ENCODE peak calls at places on chromosome 15, in eight cellular contexts. T, N, L, K, J, S, Y and U are unnamed samples.

GRCh38 chr15:76057332-76058000 is 2.3 kb upstream of the TMEM266 start:
- DNase-seq in T (peak), N (no peak), L (peak), K (peak), J (peak), S (peak), Y (no peak), U (no peak)

GRCh38 chr15:95371664-95372063 is 958.8 kb upstream of the NR2F2 start:
- DNase-seq in T (peak), N (no peak), L (no peak), K (peak), J (peak), S (no peak), Y (no peak), U (no peak)

GRCh38 chr15:87628311-87628710 is 628.2 kb downstream of the NTRK3 start:
- DNase-seq in T (no peak), N (no peak), L (no peak), K (no peak), J (no peak), S (no peak), Y (no peak), U (no peak)

GRCh38 chr15:29747837-29748417 is 74.3 kb downstream of the TJP1 start:
- DNase-seq in T (peak), N (no peak), L (no peak), K (no peak), J (peak), S (no peak), Y (no peak), U (no peak)

GRCh38 chr15:56034514-56034913 is 41.1 kb upstream of the NEDD4 start:
- DNase-seq in T (no peak), N (no peak), L (no peak), K (no peak), J (no peak), S (no peak), Y (no peak), U (no peak)

GRCh38 chr15:68409736-68410370 is 22.1 kb downstream of the ITGA11 start:
- DNase-seq in T (no peak), N (no peak), L (no peak), K (no peak), J (no peak), S (no peak), Y (no peak), U (peak)

GRCh38 chr15:72835289-72835890 is 51.8 kb upstream of the ADPGK start:
- DNase-seq in T (peak), N (no peak), L (no peak), K (no peak), J (no peak), S (no peak), Y (no peak), U (no peak)

GRCh38 chr15:36558921-36559320 is 20.5 kb upstream of the CDIN1 start:
- DNase-seq in T (no peak), N (no peak), L (no peak), K (no peak), J (no peak), S (no peak), Y (no peak), U (no peak)

GRCh38 chr15:81043568-81044301 is 43.0 kb downstream of the TLNRD1 start:
- DNase-seq in T (no peak), N (no peak), L (no peak), K (no peak), J (no peak), S (no peak), Y (no peak), U (no peak)

GRCh38 chr15:78259232-78259631 is 5.1 kb upstream of the DNAJA4 start:
- DNase-seq in T (no peak), N (no peak), L (no peak), K (no peak), J (no peak), S (no peak), Y (no peak), U (no peak)

GRCh38 chr15:47300596-47300995 is 416.7 kb upstream of the SEMA6D start:
- DNase-seq in T (no peak), N (no peak), L (no peak), K (no peak), J (no peak), S (no peak), Y (no peak), U (no peak)

GRCh38 chr15:82624008-82624407 is 23.2 kb downstream of the CPEB1 start:
- DNase-seq in T (no peak), N (peak), L (no peak), K (no peak), J (peak), S (no peak), Y (no peak), U (no peak)

GRCh38 chr15:59570364-59570763 is 41.2 kb upstream of the GCNT3 start:
- DNase-seq in T (peak), N (no peak), L (no peak), K (no peak), J (peak), S (no peak), Y (no peak), U (no peak)

GRCh38 chr15:29812384-29812694 is 9.9 kb downstream of the TJP1 start:
- DNase-seq in T (peak), N (no peak), L (no peak), K (peak), J (peak), S (no peak), Y (no peak), U (no peak)

GRCh38 chr15:89685995-89686394 is 4.6 kb downstream of the PEX11A start:
- DNase-seq in T (peak), N (no peak), L (no peak), K (no peak), J (no peak), S (no peak), Y (no peak), U (no peak)

GRCh38 chr15:100808691-100809090 is 70.9 kb upstream of the ALDH1A3 start:
- DNase-seq in T (no peak), N (no peak), L (no peak), K (no peak), J (no peak), S (no peak), Y (no peak), U (no peak)

GRCh38 chr15:82832601-82833209 is 23.3 kb downstream of the WHAMM start:
- DNase-seq in T (peak), N (peak), L (no peak), K (peak), J (peak), S (peak), Y (no peak), U (no peak)

GRCh38 chr15:47505712-47506542 is 211.4 kb upstream of the SEMA6D start:
- DNase-seq in T (no peak), N (peak), L (no peak), K (peak), J (peak), S (peak), Y (no peak), U (no peak)

GRCh38 chr15:77179541-77179998 is 108.7 kb upstream of the TSPAN3 start:
- DNase-seq in T (no peak), N (no peak), L (no peak), K (no peak), J (no peak), S (no peak), Y (peak), U (no peak)

GRCh38 chr15:51223771-51224229 is 114.6 kb downstream of the CYP19A1 start:
- DNase-seq in T (peak), N (peak), L (no peak), K (peak), J (peak), S (peak), Y (no peak), U (no peak)

GRCh38 chr15:78389356-78389755 is 48.7 kb upstream of the IREB2 start:
- DNase-seq in T (no peak), N (no peak), L (no peak), K (no peak), J (peak), S (peak), Y (no peak), U (no peak)

GRCh38 chr15:37019479-37020433 is 80.6 kb downstream of the MEIS2 start:
- DNase-seq in T (no peak), N (no peak), L (no peak), K (peak), J (no peak), S (no peak), Y (no peak), U (no peak)

GRCh38 chr15:42191610-42192346 is 16.3 kb downstream of the VPS39 start:
- DNase-seq in T (no peak), N (no peak), L (no peak), K (no peak), J (no peak), S (no peak), Y (no peak), U (no peak)

GRCh38 chr15:41492597-41493204 is 973 bp upstream of the ITPKA start:
- DNase-seq in T (no peak), N (no peak), L (no peak), K (no peak), J (no peak), S (no peak), Y (no peak), U (no peak)

GRCh38 chr15:25169318-25169717 is 214.5 kb downstream of the SNRPN start:
- DNase-seq in T (no peak), N (no peak), L (peak), K (no peak), J (no peak), S (no peak), Y (no peak), U (peak)

GRCh38 chr15:62035256-62035908 is 24.9 kb downstream of the VPS13C start:
- DNase-seq in T (no peak), N (peak), L (no peak), K (peak), J (peak), S (peak), Y (no peak), U (no peak)

GRCh38 chr15:67199391-67199790 is 55.1 kb downstream of the AAGAB start:
- DNase-seq in T (no peak), N (peak), L (no peak), K (no peak), J (no peak), S (no peak), Y (no peak), U (no peak)

GRCh38 chr15:100224206-100225185 is 117.3 kb downstream of the ADAMTS17 start:
- DNase-seq in T (no peak), N (no peak), L (no peak), K (no peak), J (no peak), S (no peak), Y (no peak), U (no peak)

GRCh38 chr15:99433026-99433756 is 132.6 kb upstream of the MEF2A start:
- DNase-seq in T (no peak), N (no peak), L (no peak), K (no peak), J (no peak), S (no peak), Y (no peak), U (no peak)

GRCh38 chr15:42203891-42204290 is 4.2 kb downstream of the VPS39 start:
- DNase-seq in T (no peak), N (no peak), L (no peak), K (no peak), J (no peak), S (peak), Y (no peak), U (no peak)

GRCh38 chr15:81323559-81323943 is 390 bp downstream of the STARD5 start:
- DNase-seq in T (no peak), N (no peak), L (no peak), K (no peak), J (no peak), S (no peak), Y (no peak), U (no peak)

GRCh38 chr15:50627351-50628055 is 59.1 kb downstream of the TRPM7 start:
- DNase-seq in T (no peak), N (no peak), L (no peak), K (no peak), J (peak), S (peak), Y (no peak), U (no peak)

GRCh38 chr15:88708256-88709054 is 69.6 kb downstream of the ISG20 start:
- DNase-seq in T (no peak), N (no peak), L (no peak), K (peak), J (peak), S (no peak), Y (no peak), U (no peak)

GRCh38 chr15:92506506-92506905 is 112.8 kb downstream of the ST8SIA2 start:
- DNase-seq in T (no peak), N (no peak), L (no peak), K (no peak), J (no peak), S (no peak), Y (no peak), U (no peak)

GRCh38 chr15:76058714-76059319 is 968 bp upstream of the TMEM266 start:
- DNase-seq in T (peak), N (no peak), L (peak), K (no peak), J (peak), S (no peak), Y (no peak), U (no peak)

GRCh38 chr15:35771878-35772442 is 226.0 kb upstream of the DPH6 start:
- DNase-seq in T (no peak), N (no peak), L (no peak), K (no peak), J (no peak), S (no peak), Y (no peak), U (no peak)

GRCh38 chr15:59138243-59138642 is 33.3 kb downstream of the CCNB2 start:
- DNase-seq in T (peak), N (no peak), L (peak), K (peak), J (peak), S (no peak), Y (peak), U (no peak)

GRCh38 chr15:70066422-70066821 is 31.3 kb downstream of the TLE3 start:
- DNase-seq in T (no peak), N (no peak), L (no peak), K (no peak), J (peak), S (no peak), Y (no peak), U (no peak)

GRCh38 chr15:57635300-57635944 is 43.7 kb downstream of the MYZAP start:
- DNase-seq in T (no peak), N (no peak), L (no peak), K (no peak), J (peak), S (no peak), Y (no peak), U (no peak)
- TF ChIP-seq CTCF in T (no peak), N (no peak), L (no peak), K (peak), J (no peak), S (peak), Y (no peak), U (no peak)

GRCh38 chr15:79769933-79770332 is 126.9 kb downstream of the MTHFS start:
- DNase-seq in T (no peak), N (no peak), L (no peak), K (no peak), J (no peak), S (no peak), Y (no peak), U (no peak)

DNA sequence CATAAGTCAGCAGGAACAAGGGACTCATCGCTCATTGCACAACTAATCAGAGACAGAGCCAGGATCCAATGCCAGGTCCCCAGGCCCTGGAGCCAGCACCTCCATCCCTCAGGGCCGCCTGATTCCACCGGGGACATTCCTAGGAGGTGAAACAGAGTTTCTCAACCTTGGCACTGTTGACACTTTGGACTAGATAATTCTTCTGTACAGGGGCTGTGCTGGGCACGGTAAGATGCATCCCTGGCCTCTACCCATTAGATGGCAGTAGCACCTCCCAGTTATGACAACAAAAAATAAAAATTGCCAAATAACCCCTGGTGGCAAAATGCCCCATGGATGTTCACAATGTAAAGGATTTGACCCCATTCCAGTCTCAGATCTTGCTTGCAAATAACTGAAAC is 127.7 kb downstream of the MTHFS start:
- DNase-seq in T (peak), N (no peak), L (no peak), K (peak), J (no peak), S (no peak), Y (no peak), U (no peak)
- TF ChIP-seq CTCF in T (peak), N (no peak), L (no peak), K (peak), J (peak), S (peak), Y (no peak), U (peak)

DNA sequence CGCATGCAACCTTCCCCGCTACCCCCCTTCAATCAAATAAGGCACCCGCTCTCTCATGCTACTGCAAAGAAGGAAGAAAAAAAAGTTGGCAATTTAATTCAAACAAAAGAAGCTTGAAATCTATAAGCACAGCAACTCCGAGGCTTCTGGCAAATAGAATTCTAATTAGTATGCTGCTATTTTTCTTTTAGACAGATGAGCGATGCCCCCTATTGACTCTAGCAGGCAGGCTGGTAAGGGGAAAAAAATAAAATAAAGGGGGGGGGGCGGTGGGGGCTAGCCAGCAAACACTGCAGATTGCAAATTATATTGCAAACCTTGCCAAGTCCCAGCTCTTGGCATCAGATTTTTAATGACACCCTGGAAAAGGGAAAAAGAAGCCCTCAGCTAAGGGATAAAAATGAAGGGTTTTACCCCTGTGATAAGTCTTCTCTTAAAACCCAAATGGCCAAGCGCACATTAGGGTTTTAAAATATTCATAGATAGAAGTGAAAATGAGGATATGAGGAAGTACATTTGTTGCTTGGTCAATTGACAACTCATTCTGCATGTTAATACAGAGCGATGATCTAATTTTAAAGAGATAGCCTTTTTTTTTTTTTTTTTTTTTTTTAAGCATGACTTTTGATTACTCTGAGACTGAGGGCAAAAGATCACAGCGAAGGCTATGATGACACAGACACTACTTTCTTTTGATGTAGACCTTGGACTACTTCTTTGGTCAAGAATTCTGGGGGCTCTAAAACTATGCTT is 255.3 kb downstream of the NR2F2 start:
- DNase-seq in T (no peak), N (no peak), L (no peak), K (no peak), J (peak), S (no peak), Y (no peak), U (no peak)
- TF ChIP-seq CTCF in T (no peak), N (no peak), L (no peak), K (peak), J (peak), S (peak), Y (no peak), U (no peak)

DNA sequence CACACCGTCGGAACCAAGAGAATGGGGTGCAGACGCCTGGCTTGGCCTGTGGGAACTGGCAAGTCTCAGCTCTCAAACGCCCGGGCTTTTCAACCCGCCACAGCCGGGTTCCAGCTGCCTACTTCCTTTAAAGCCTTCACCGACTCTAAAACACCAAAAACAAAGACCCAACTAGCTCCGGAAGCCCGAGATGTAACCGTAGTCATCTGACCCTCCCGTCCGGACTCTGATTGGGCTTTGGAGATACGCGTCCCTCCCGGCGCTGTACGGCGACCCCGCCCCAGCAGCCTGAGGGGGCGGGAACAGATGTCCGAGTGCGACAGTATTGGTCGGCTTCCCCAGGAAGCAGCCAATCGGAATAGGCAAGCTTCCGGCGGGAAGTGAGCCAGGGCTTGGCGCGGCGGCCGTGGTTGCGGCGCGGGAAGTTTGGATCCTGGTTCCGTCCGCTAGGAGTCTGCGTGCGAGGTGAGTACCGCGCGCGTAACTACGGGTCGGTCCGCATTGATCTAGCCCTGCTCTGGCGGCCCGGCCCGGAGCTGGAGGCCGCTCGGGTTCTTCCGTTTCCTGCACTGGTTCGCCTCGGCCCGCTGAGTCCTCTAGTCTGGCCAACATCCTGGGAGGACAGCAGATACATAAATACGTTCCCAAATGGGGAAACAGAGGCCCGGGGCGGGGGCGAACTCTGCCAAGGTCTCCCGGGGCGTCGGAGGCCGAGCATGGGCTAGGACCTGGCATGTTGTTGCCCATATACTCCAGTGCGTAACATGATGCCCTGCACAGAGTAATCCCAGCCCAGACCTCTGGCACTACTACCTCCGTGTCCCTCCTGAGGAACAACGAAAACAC is at the start of gene BLM:
- DNase-seq in T (peak), N (peak), L (peak), K (peak), J (peak), S (peak), Y (peak), U (peak)
- TF ChIP-seq CTCF in T (no peak), N (peak), L (peak), K (peak), J (peak), S (peak), Y (no peak), U (peak)

GRCh38 chr15:23497710-23498111 is 50.7 kb upstream of the GOLGA6L2 start:
- DNase-seq in T (peak), N (no peak), L (peak), K (peak), J (peak), S (no peak), Y (no peak), U (no peak)
- TF ChIP-seq CTCF in T (peak), N (no peak), L (peak), K (peak), J (peak), S (peak), Y (no peak), U (peak)

DNA sequence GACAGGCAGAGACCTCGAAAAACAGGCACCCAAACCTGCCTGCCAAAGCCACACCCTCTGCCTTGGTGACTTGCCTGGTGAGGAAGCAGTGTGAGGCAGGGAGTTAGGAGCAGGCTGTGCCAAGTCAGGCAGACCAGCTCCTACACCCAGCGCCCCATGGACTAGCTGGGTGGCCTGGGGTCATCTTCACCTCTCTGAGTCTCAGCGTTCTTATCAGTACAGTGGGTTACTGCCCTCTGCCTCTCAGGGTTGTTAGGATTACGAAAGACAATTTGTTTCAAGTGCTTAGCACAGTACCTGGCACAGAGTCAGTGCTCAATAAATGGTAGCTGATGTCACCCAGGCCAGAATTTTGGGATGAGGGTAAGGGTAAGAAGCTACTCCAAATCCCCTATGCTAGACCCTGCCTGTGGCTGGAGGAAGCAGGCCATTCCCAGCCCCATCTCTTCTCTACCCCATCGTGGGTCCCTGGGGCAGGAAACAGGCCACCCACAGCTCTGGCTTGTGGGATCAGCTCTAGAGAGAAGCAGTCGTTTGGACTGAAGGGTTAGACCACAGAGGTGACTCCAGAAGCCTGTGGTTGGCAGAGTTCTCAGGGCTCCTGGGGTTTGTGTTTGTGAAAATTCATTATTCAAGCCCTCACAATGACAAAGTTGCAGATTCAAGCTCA is 10.1 kb downstream of the SLC51B start:
- DNase-seq in T (no peak), N (no peak), L (no peak), K (peak), J (no peak), S (no peak), Y (no peak), U (no peak)
- TF ChIP-seq CTCF in T (no peak), N (no peak), L (no peak), K (no peak), J (no peak), S (no peak), Y (no peak), U (no peak)